ENCODE peak calls at places on chromosomes 2 and 18, in seven cellular contexts. M is CD8-positive, alpha-beta T cell; E is dorsolateral prefrontal cortex; G is GM06990; H is psoas muscle; T is tibial artery; Y is fibroblast of lung. C is an unnamed sample.

GRCh38 chr2:167134381-167135072 is 246.2 kb downstream of the XIRP2 start:
- DNase-seq in M (no peak), E (no peak), G (no peak), H (no peak), T (no peak), Y (peak), C (no peak)

GRCh38 chr2:23434721-23435121 is 49.7 kb downstream of the KLHL29 start:
- DNase-seq in M (no peak), E (no peak), G (no peak), H (no peak), T (no peak), Y (no peak), C (no peak)

GRCh38 chr18:27599202-27599829 is 414.2 kb upstream of the CHST9 start:
- DNase-seq in M (no peak), E (no peak), G (no peak), H (peak), T (peak), Y (peak), C (peak)

GRCh38 chr2:95372216-95372829 is 30.2 kb upstream of the FAHD2A start:
- DNase-seq in M (no peak), E (peak), G (no peak), H (no peak), T (no peak), Y (no peak), C (no peak)

GRCh38 chr2:45778720-45779171 is 127.3 kb downstream of the PRKCE start:
- DNase-seq in M (peak), E (no peak), G (no peak), H (peak), T (peak), Y (peak), C (peak)

GRCh38 chr18:37564796-37565137 is 831 bp downstream of the CELF4 start:
- DNase-seq in M (no peak), E (no peak), G (no peak), H (peak), T (no peak), Y (peak), C (no peak)

GRCh38 chr2:240822280-240822847 is 2.3 kb upstream of the KIF1A start:
- DNase-seq in M (no peak), E (no peak), G (no peak), H (no peak), T (no peak), Y (no peak), C (no peak)

GRCh38 chr2:231227309-231228162 is 29.1 kb downstream of the ARMC9 start:
- DNase-seq in M (peak), E (peak), G (peak), H (peak), T (peak), Y (peak), C (peak)

GRCh38 chr2:195532255-195532627 is 124.8 kb upstream of the SLC39A10 start:
- DNase-seq in M (no peak), E (no peak), G (no peak), H (no peak), T (no peak), Y (no peak), C (no peak)

GRCh38 chr18:7844418-7844817 is 277.3 kb downstream of the PTPRM start:
- DNase-seq in M (no peak), E (no peak), G (no peak), H (no peak), T (no peak), Y (peak), C (no peak)

GRCh38 chr2:175930504-175930903 is 71.6 kb downstream of the LNPK start:
- DNase-seq in M (no peak), E (no peak), G (no peak), H (no peak), T (no peak), Y (peak), C (no peak)

GRCh38 chr2:118387509-118387908 is 299.2 kb downstream of the INSIG2 start:
- DNase-seq in M (no peak), E (no peak), G (no peak), H (no peak), T (no peak), Y (peak), C (no peak)

GRCh38 chr2:212858496-212858895 is 292.9 kb downstream of the IKZF2 start:
- DNase-seq in M (no peak), E (no peak), G (no peak), H (no peak), T (no peak), Y (peak), C (no peak)

GRCh38 chr18:50401888-50402287 is 27.0 kb downstream of the SKA1 start:
- DNase-seq in M (no peak), E (no peak), G (peak), H (peak), T (no peak), Y (peak), C (no peak)

GRCh38 chr2:137948894-137949293 is 15.4 kb upstream of the HNMT start:
- DNase-seq in M (no peak), E (no peak), G (no peak), H (no peak), T (no peak), Y (no peak), C (no peak)

GRCh38 chr2:181790716-181791649 is 100.5 kb upstream of the ITPRID2 start:
- DNase-seq in M (peak), E (no peak), G (peak), H (no peak), T (no peak), Y (peak), C (peak)

GRCh38 chr2:238874330-238875050 is 26.6 kb downstream of the TWIST2 start:
- DNase-seq in M (no peak), E (no peak), G (no peak), H (no peak), T (no peak), Y (no peak), C (no peak)

GRCh38 chr2:178229927-178230326 is 35.6 kb downstream of the OSBPL6 start:
- DNase-seq in M (no peak), E (no peak), G (no peak), H (no peak), T (peak), Y (no peak), C (no peak)

GRCh38 chr2:66463206-66463605 is 28.3 kb downstream of the MEIS1 start:
- DNase-seq in M (no peak), E (no peak), G (no peak), H (no peak), T (no peak), Y (no peak), C (no peak)

GRCh38 chr2:179861027-179861776 is at the start of gene ZNF385B:
- DNase-seq in M (no peak), E (peak), G (peak), H (peak), T (peak), Y (peak), C (peak)

GRCh38 chr2:70632966-70633365 is 79.3 kb upstream of the TGFA start:
- DNase-seq in M (no peak), E (no peak), G (no peak), H (no peak), T (no peak), Y (no peak), C (no peak)

GRCh38 chr2:70632388-70632787 is 78.8 kb upstream of the TGFA start:
- DNase-seq in M (no peak), E (no peak), G (no peak), H (no peak), T (no peak), Y (no peak), C (no peak)

GRCh38 chr2:70630761-70631160 is 77.1 kb upstream of the TGFA start:
- DNase-seq in M (no peak), E (no peak), G (no peak), H (no peak), T (no peak), Y (no peak), C (no peak)

GRCh38 chr2:70638561-70638960 is 84.9 kb upstream of the TGFA start:
- DNase-seq in M (no peak), E (no peak), G (no peak), H (no peak), T (no peak), Y (no peak), C (no peak)

GRCh38 chr2:70633508-70633907 is 79.9 kb upstream of the TGFA start:
- DNase-seq in M (no peak), E (no peak), G (no peak), H (no peak), T (no peak), Y (no peak), C (no peak)
- TF ChIP-seq CTCF in M (no peak), E (no peak), G (no peak), H (no peak), T (no peak), Y (no peak), C (no peak)

GRCh38 chr2:165558832-165559231 is 89.3 kb downstream of the CSRNP3 start:
- DNase-seq in M (no peak), E (no peak), G (no peak), H (no peak), T (no peak), Y (no peak), C (no peak)

GRCh38 chr2:165560377-165560988 is 91.0 kb downstream of the CSRNP3 start:
- DNase-seq in M (no peak), E (no peak), G (no peak), H (no peak), T (no peak), Y (no peak), C (no peak)

GRCh38 chr2:165568361-165568760 is 98.9 kb downstream of the CSRNP3 start:
- DNase-seq in M (no peak), E (no peak), G (no peak), H (no peak), T (no peak), Y (no peak), C (no peak)

GRCh38 chr2:165562235-165562634 is 92.7 kb downstream of the CSRNP3 start:
- DNase-seq in M (no peak), E (no peak), G (no peak), H (no peak), T (no peak), Y (no peak), C (no peak)

DNA sequence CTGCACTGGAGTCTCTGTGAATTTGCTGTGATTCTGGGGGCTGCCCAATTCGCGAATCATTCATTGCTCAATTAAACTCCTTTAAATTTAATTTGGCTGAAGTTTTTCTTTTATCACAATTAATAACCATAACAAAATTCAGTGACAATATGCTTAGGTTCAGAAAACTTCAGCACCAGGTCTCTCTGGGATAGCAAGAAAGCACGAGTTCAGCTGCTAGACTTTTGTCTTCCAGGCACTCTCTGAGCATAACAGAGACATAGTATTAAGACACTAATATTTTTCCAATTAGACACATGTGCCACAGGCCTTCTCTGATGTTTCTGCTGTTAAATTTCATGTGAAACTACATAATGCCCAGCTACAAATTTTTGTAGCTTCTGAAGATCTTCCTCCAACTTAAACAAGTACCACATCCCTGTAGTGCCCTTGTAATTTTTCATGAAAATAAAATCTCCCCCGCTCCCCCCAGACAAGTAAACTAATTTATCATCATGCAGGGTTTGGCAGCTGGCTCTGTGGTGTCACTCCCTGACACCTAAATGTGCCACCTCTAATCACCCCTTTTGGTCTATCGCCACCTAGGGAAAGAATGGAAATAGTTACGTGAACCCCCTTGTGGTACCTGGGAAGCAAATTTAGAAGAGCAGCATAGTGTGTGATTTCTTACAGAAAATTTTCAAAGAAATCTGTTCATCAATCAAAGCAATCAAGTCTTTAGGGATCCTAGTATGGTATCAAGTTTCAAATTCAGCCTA is 94.1 kb downstream of the CSRNP3 start:
- DNase-seq in M (no peak), E (no peak), G (no peak), H (no peak), T (no peak), Y (no peak), C (no peak)
- TF ChIP-seq CTCF in M (no peak), E (no peak), G (peak), H (no peak), T (no peak), Y (no peak), C (peak)

GRCh38 chr2:205237524-205237923 is 444.8 kb upstream of the NRP2 start:
- DNase-seq in M (no peak), E (no peak), G (no peak), H (no peak), T (no peak), Y (no peak), C (no peak)
- TF ChIP-seq CTCF in M (no peak), E (no peak), G (no peak), H (peak), T (no peak), Y (no peak), C (no peak)

DNA sequence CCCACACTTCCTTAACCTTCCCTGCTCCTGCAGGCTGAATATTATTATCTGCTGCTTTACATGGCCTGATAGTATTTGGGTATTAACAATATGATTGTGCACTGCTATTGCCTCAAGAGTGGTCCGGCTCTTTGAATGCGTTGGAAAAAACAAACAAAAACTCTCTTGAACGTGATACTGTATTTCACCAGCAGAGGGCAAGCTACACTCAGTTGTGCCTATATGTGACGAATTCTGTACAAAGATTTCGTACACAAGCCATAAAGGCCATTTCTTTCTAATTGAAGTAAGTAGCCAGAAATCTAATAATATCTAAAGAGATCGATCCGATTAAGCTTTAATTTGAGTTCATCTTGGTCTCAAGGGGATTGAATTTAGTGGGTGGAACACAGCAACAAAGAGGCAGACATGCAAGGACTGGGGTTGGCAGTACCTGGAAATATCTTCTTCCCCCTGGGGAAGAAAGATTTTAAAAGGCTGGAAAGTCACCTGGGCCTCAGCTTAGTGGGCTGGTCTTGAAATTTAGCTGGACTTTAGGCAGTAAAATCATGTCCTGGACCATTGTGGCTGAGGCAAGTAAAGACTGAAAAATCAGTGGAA is 49.3 kb upstream of the RAB6D start:
- DNase-seq in M (no peak), E (no peak), G (no peak), H (no peak), T (no peak), Y (peak), C (peak)
- TF ChIP-seq CTCF in M (peak), E (peak), G (peak), H (peak), T (peak), Y (peak), C (peak)

GRCh38 chr2:156192468-156192867 is 140.1 kb downstream of the NR4A2 start:
- DNase-seq in M (no peak), E (no peak), G (peak), H (no peak), T (no peak), Y (no peak), C (no peak)
- TF ChIP-seq CTCF in M (peak), E (no peak), G (peak), H (no peak), T (no peak), Y (peak), C (no peak)

GRCh38 chr18:34591920-34592444 is 118.1 kb upstream of the DTNA start:
- DNase-seq in M (no peak), E (no peak), G (peak), H (no peak), T (no peak), Y (no peak), C (no peak)

GRCh38 chr18:34592961-34593382 is 117.1 kb upstream of the DTNA start:
- DNase-seq in M (no peak), E (peak), G (no peak), H (peak), T (peak), Y (peak), C (no peak)

GRCh38 chr18:34598136-34598635 is 111.9 kb upstream of the DTNA start:
- DNase-seq in M (no peak), E (no peak), G (no peak), H (no peak), T (no peak), Y (no peak), C (no peak)

GRCh38 chr18:34594243-34594642 is 115.9 kb upstream of the DTNA start:
- DNase-seq in M (no peak), E (no peak), G (no peak), H (no peak), T (no peak), Y (no peak), C (no peak)

DNA sequence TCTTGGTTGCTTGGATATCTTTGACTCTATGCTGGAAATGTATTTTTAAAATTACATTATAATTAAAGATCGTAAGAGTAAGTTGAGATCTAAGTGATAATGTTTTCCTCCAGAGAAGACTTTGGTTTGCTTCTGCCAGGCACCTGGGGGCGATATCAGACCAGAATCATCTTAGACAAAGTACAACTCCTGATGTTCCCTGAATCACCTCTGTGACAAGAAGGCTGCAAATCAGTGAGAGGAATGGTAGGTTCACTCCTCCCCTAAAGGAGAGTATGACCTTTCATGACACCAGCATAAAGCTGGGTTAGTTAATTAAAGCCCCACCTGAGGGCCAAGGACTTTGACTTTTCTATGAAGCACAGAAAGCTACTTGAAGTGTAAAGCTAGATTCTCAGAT is 114.4 kb upstream of the DTNA start:
- DNase-seq in M (no peak), E (no peak), G (no peak), H (no peak), T (no peak), Y (peak), C (no peak)
- TF ChIP-seq CTCF in M (no peak), E (peak), G (peak), H (peak), T (no peak), Y (peak), C (no peak)

GRCh38 chr2:203376173-203376572 is 48.0 kb downstream of the ABI2 start:
- DNase-seq in M (no peak), E (no peak), G (no peak), H (no peak), T (no peak), Y (no peak), C (no peak)
- TF ChIP-seq CTCF in M (no peak), E (no peak), G (no peak), H (no peak), T (no peak), Y (no peak), C (no peak)

GRCh38 chr2:232492236-232492848 is 4.7 kb upstream of the ECEL1 start:
- DNase-seq in M (no peak), E (no peak), G (no peak), H (no peak), T (no peak), Y (no peak), C (no peak)
- TF ChIP-seq CTCF in M (no peak), E (no peak), G (no peak), H (no peak), T (no peak), Y (no peak), C (no peak)

DNA sequence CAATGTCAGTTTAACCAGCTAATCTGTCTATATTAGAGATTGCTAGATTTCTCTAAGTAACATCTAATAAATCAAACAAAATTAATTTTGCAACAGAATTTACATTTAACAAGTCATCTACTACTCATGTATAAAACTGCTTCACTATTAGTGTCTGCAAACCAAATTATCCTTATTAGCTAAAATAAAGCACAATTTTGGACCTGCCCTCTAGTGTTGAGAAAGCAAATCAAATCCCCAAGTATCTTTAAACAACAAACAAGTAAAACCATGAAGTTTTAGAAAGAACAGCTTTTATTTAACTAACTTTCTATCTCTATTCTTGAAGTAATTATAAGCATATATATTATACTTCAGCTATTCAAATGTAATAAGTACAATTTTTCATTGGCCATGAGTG is 113.1 kb upstream of the SP3 start:
- DNase-seq in M (no peak), E (no peak), G (no peak), H (no peak), T (no peak), Y (peak), C (no peak)
- TF ChIP-seq CTCF in M (peak), E (peak), G (no peak), H (peak), T (peak), Y (no peak), C (peak)